ENCODE peak calls at places on chromosomes 3 and 15, in five cellular contexts. P, K, C, S and H are unnamed samples.

GRCh38 chr3:182746959-182747358 is 46.3 kb upstream of the ATP11B start:
- DNase-seq in P (no peak), K (no peak), C (no peak), S (no peak), H (no peak)

GRCh38 chr3:59246719-59247401 is 197.0 kb upstream of the CFAP20DC start:
- DNase-seq in P (no peak), K (no peak), C (no peak), S (no peak), H (no peak)

GRCh38 chr15:57797608-57798267 is 91.2 kb downstream of the POLR2M start:
- DNase-seq in P (no peak), K (no peak), C (no peak), S (no peak), H (no peak)

GRCh38 chr3:146403792-146404191 is 65.6 kb downstream of the PLSCR2 start:
- DNase-seq in P (no peak), K (no peak), C (no peak), S (no peak), H (no peak)

GRCh38 chr15:48221885-48222284 is 15.8 kb downstream of the SLC12A1 start:
- DNase-seq in P (no peak), K (no peak), C (no peak), S (no peak), H (no peak)

GRCh38 chr3:81782585-81782984 is 21.1 kb upstream of the GBE1 start:
- DNase-seq in P (no peak), K (no peak), C (no peak), S (no peak), H (no peak)

GRCh38 chr3:72232777-72233176 is 447.8 kb upstream of the PROK2 start:
- DNase-seq in P (no peak), K (no peak), C (no peak), S (no peak), H (no peak)

GRCh38 chr3:11832964-11833621 is 13.6 kb downstream of the TAMM41 start:
- DNase-seq in P (no peak), K (no peak), C (no peak), S (peak), H (peak)

GRCh38 chr3:9448643-9449042 is 51.2 kb downstream of the SETD5 start:
- DNase-seq in P (no peak), K (no peak), C (no peak), S (no peak), H (peak)

GRCh38 chr15:89068325-89068784 is 19.9 kb upstream of the ABHD2 start:
- DNase-seq in P (no peak), K (peak), C (no peak), S (no peak), H (no peak)

GRCh38 chr3:100073555-100074307 is 40.6 kb downstream of the FILIP1L start:
- DNase-seq in P (peak), K (peak), C (no peak), S (peak), H (peak)